ENCODE peak calls at places on chromosomes 16 and 17, in ten cellular contexts. I is stimulated activated CD4-positive, alpha-beta T cell treated with anti-CD3 and anti-CD28 coated beads, Interleukin-1b, Interleukin-23, amount 100 ng/mL, for 24 hours; Z is adipocyte; K is pancreas; O is pons; M is EL; H is activated naive CD4-positive, alpha-beta T cell treated with anti-CD3 and anti-CD28 coated beads for 36 hours; Y is progenitor cell of endocrine pancreas; X is naive thymus-derived CD8-positive, alpha-beta T cell; V is GM23248. G is an unnamed sample.

GRCh38 chr16:65727534-65728137 is 605.8 kb upstream of the CDH11 start:
- DNase-seq in V (no peak), I (no peak), H (no peak), O (no peak), Z (no peak), K (no peak), X (no peak), Y (no peak), M (no peak), G (no peak)

GRCh38 chr17:69031839-69032238 is 28.9 kb downstream of the ABCA9 start:
- DNase-seq in H (no peak), V (no peak), I (no peak), X (no peak), Y (no peak), Z (no peak), K (no peak), O (no peak), M (no peak), G (no peak)

GRCh38 chr16:10744370-10745030 is 858 bp downstream of the NUBP1 start:
- DNase-seq in X (no peak), H (no peak), Y (no peak), O (no peak), V (peak), Z (no peak), I (no peak), K (no peak), M (no peak), G (no peak)

GRCh38 chr17:44864831-44865230 is 17.1 kb downstream of the HIGD1B start:
- DNase-seq in Z (no peak), V (no peak), M (no peak), H (no peak), Y (no peak), I (no peak), X (no peak), O (no peak), K (no peak), G (no peak)

GRCh38 chr16:47142469-47143328 is 1.0 kb downstream of the NETO2 start:
- DNase-seq in H (peak), I (no peak), K (no peak), Z (peak), V (peak), X (peak), M (peak), Y (peak), O (peak), G (peak)

GRCh38 chr17:43608313-43608712 is 53.4 kb downstream of the MEOX1 start:
- DNase-seq in Y (no peak), V (peak), M (peak), H (peak), Z (no peak), I (peak), O (no peak), X (no peak), K (no peak), G (no peak)

GRCh38 chr17:73089918-73090317 is 2.6 kb downstream of the SLC39A11 start:
- DNase-seq in K (no peak), X (no peak), V (no peak), M (no peak), H (no peak), Y (no peak), Z (no peak), I (no peak), O (peak), G (no peak)

GRCh38 chr16:89722392-89723278 is 1.3 kb downstream of the ZNF276 start:
- DNase-seq in Z (no peak), O (peak), M (no peak), K (no peak), H (peak), V (peak), X (peak), I (no peak), Y (no peak), G (no peak)

GRCh38 chr17:59093702-59094231 is 12.9 kb downstream of the TRIM37 start:
- DNase-seq in Z (peak), V (peak), O (no peak), K (peak), X (no peak), H (no peak), M (peak), Y (no peak), I (no peak), G (no peak)

GRCh38 chr16:84547539-84548058 is 43.1 kb upstream of the MEAK7 start:
- DNase-seq in H (peak), K (no peak), Y (no peak), Z (no peak), X (no peak), O (no peak), V (no peak), M (no peak), I (no peak), G (peak)

GRCh38 chr17:49029841-49030240 is 32.7 kb downstream of the IGF2BP1 start:
- DNase-seq in V (no peak), Y (no peak), M (no peak), H (no peak), O (no peak), Z (no peak), X (no peak), I (no peak), K (no peak), G (no peak)

GRCh38 chr17:48290378-48290777 is 139.6 kb downstream of the SKAP1 start:
- DNase-seq in I (no peak), K (no peak), V (no peak), Y (no peak), H (no peak), O (no peak), Z (no peak), X (no peak), M (no peak), G (no peak)

GRCh38 chr17:14396542-14396941 is 95.7 kb downstream of the HS3ST3B1 start:
- DNase-seq in K (no peak), H (no peak), Z (peak), I (no peak), O (no peak), M (peak), X (no peak), Y (no peak), V (peak), G (no peak)

GRCh38 chr17:48100591-48101011 is 677 bp downstream of the CBX1 start:
- DNase-seq in O (peak), M (peak), Y (peak), K (peak), I (no peak), H (no peak), X (no peak), V (peak), Z (peak), G (no peak)

GRCh38 chr17:32998111-32998892 is 6.7 kb downstream of the SPACA3 start:
- DNase-seq in Y (peak), V (peak), X (peak), K (peak), I (peak), H (peak), Z (peak), O (peak), M (peak), G (peak)

G was measured in neuronal stem cell.